ENCODE peak calls at places on chromosomes 5 and 9, in eight cellular contexts. I, K, A, L, S, C, T and O are unnamed samples.

GRCh38 chr5:126594077-126594476 is 942 bp downstream of the ALDH7A1 start:
- DNase-seq in L (no peak), T (peak), S (no peak), K (no peak), A (no peak), I (peak), C (no peak), O (peak)

GRCh38 chr5:151885138-151885908 is 39.3 kb downstream of the GLRA1 start:
- DNase-seq in L (no peak), T (no peak), K (no peak), S (no peak), C (no peak), I (no peak), A (no peak), O (no peak)

GRCh38 chr9:89996717-89997116 is 391.9 kb downstream of the GADD45G start:
- DNase-seq in T (no peak), I (no peak), K (no peak), L (peak), C (no peak), A (no peak), S (no peak), O (no peak)

GRCh38 chr9:123377211-123377971 is 21.4 kb downstream of the CRB2 start:
- DNase-seq in K (no peak), C (no peak), L (peak), T (no peak), I (peak), A (no peak), S (no peak), O (no peak)

GRCh38 chr5:36646507-36647023 is 40.2 kb downstream of the SLC1A3 start:
- DNase-seq in C (no peak), L (no peak), I (peak), K (no peak), A (peak), T (no peak), S (no peak), O (no peak)

GRCh38 chr5:97142521-97143254 is at the start of gene LIX1:
- DNase-seq in K (peak), L (no peak), S (no peak), I (peak), C (no peak), A (no peak), T (peak), O (peak)

GRCh38 chr5:9712506-9713285 is 82.5 kb upstream of the TAS2R1 start:
- DNase-seq in L (no peak), C (no peak), T (peak), I (peak), S (peak), A (peak), K (peak), O (peak)

GRCh38 chr5:175884214-175884613 is 12.8 kb downstream of the CPLX2 start:
- DNase-seq in S (no peak), T (no peak), K (no peak), L (no peak), A (no peak), I (no peak), C (no peak), O (no peak)

GRCh38 chr9:85401998-85402397 is 339.8 kb downstream of the AGTPBP1 start:
- DNase-seq in K (no peak), A (peak), T (peak), L (no peak), S (no peak), C (no peak), I (peak), O (no peak)

GRCh38 chr5:63555874-63556273 is 406.4 kb downstream of the HTR1A start:
- DNase-seq in S (no peak), K (no peak), C (no peak), L (no peak), T (no peak), I (no peak), A (no peak), O (no peak)

GRCh38 chr9:124839612-124840299 is 13.5 kb upstream of the WDR38 start:
- DNase-seq in I (no peak), S (no peak), C (no peak), T (no peak), A (no peak), K (no peak), L (no peak), O (peak)

GRCh38 chr5:138110266-138110963 is 26.6 kb downstream of the WNT8A start:
- DNase-seq in S (no peak), I (peak), A (no peak), C (no peak), L (no peak), K (no peak), T (no peak), O (no peak)

GRCh38 chr5:115831163-115831768 is 10.1 kb downstream of the ATG12 start:
- DNase-seq in K (no peak), L (no peak), C (no peak), I (peak), A (no peak), S (no peak), T (peak), O (peak)

GRCh38 chr9:130117376-130117775 is 54.8 kb upstream of the NCS1 start:
- DNase-seq in C (no peak), L (no peak), T (no peak), S (no peak), I (no peak), K (no peak), A (no peak), O (no peak)

GRCh38 chr5:118614701-118615475 is 373.5 kb downstream of the DTWD2 start:
- DNase-seq in I (no peak), C (no peak), K (no peak), T (no peak), L (no peak), S (no peak), A (no peak), O (no peak)

GRCh38 chr9:134534661-134535080 is 106.9 kb upstream of the COL5A1 start:
- DNase-seq in I (peak), S (no peak), T (no peak), L (no peak), A (no peak), K (no peak), C (no peak), O (no peak)

GRCh38 chr9:97767891-97768290 is 70.8 kb upstream of the XPA start:
- DNase-seq in S (no peak), C (no peak), K (no peak), T (peak), I (peak), L (no peak), A (no peak), O (no peak)

GRCh38 chr9:16360247-16360646 is 510.2 kb downstream of the BNC2 start:
- DNase-seq in L (no peak), T (no peak), C (no peak), S (no peak), K (no peak), A (no peak), I (no peak), O (no peak)

GRCh38 chr5:67643531-67643930 is 446.9 kb upstream of the CD180 start:
- DNase-seq in T (peak), C (no peak), K (no peak), I (peak), L (no peak), A (no peak), S (no peak), O (peak)

GRCh38 chr5:67644221-67644920 is 447.8 kb upstream of the CD180 start:
- DNase-seq in I (no peak), T (no peak), A (no peak), L (no peak), S (no peak), K (no peak), C (no peak), O (no peak)

GRCh38 chr5:67652212-67652611 is 455.6 kb upstream of the CD180 start:
- DNase-seq in I (no peak), L (no peak), A (no peak), C (no peak), S (no peak), K (no peak), T (no peak), O (no peak)

GRCh38 chr5:67647772-67648171 is 451.2 kb upstream of the CD180 start:
- DNase-seq in C (no peak), L (no peak), I (no peak), A (no peak), K (no peak), T (no peak), S (no peak), O (no peak)

DNA sequence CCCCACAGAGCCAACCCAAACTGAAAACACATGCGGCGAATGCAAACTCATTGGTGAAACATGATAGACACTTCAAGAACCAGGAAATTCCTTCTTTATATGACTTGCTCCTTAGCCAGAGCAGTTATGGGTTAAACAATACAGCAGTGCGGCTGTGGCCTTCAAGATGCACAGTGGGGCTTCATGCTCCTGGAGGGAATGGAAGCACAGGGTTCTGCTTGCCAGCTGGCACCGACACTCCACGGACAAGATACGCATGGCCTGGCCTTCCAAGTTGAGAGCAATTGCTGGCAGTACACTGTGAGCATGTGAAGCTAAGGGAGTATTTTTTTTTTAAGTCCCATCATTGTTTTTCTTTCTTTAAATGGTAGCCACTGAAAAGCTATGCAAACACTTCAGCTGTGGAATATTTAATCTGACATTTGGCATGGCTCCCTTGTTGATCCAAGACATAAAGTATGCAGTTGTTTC is 451.6 kb upstream of the CD180 start:
- DNase-seq in I (peak), K (no peak), T (peak), A (peak), S (peak), L (peak), C (peak), O (peak)
- H3K4me3 ChIP-seq in I (no peak), K (no peak), T (no peak), A (no peak), S (no peak), L (no peak), C (no peak), O (peak)

DNA sequence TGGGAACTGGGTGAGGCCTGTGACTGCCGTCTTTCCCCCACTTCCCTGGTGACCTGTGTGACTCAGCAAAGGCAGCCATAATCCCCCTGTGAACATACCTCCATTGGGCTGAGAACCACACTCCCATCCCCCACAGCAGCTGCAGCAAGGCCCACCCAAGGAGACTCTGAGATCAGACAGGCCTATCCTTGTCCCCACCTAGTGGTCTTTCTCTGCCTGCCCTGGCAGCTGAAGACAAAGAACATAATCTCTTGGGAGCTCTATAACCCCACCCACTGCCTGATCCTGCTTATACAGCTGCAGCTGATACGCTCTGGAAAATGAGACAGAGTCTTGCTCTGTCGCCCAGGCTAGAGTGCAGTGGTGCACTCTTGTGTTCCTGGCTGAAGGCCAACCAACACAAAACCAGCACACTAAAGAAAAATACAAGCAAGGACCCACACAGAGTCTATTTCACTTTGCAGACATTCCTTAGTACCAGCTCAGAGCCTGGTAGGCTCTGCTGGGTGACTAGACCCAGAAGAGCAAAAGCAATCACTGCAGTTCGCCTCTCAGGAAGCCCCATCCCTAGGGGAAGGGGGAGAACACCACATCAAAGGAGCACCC is 106.7 kb downstream of the MCTP1 start:
- DNase-seq in I (peak), T (no peak), L (no peak), S (no peak), K (peak), A (no peak), C (no peak), O (peak)
- H3K4me3 ChIP-seq in I (no peak), T (no peak), L (no peak), S (no peak), K (no peak), A (no peak), C (no peak), O (no peak)

GRCh38 chr5:111680737-111681413 is 76.1 kb downstream of the NREP start:
- DNase-seq in T (peak), C (peak), A (peak), I (peak), S (peak), L (peak), K (peak), O (peak)
- H3K4me3 ChIP-seq in T (no peak), C (no peak), A (no peak), I (no peak), S (no peak), L (no peak), K (no peak), O (no peak)

GRCh38 chr9:121271368-121272351 is 3.7 kb downstream of the GSN start:
- DNase-seq in C (peak), S (peak), K (no peak), L (no peak), I (peak), A (peak), T (peak), O (peak)
- H3K4me3 ChIP-seq in C (no peak), S (peak), K (no peak), L (peak), I (peak), A (peak), T (peak), O (peak)

GRCh38 chr5:59037041-59037440 is 454.2 kb downstream of the RAB3C start:
- DNase-seq in L (no peak), A (no peak), C (no peak), T (no peak), K (no peak), I (no peak), S (no peak), O (peak)

GRCh38 chr5:59039003-59039295 is 456.1 kb downstream of the RAB3C start:
- DNase-seq in S (no peak), A (no peak), T (no peak), I (no peak), K (no peak), C (no peak), L (no peak), O (peak)

GRCh38 chr5:59038169-59039002 is 455.5 kb downstream of the RAB3C start:
- DNase-seq in S (no peak), A (no peak), K (no peak), T (peak), C (no peak), I (no peak), L (no peak), O (peak)

GRCh38 chr5:59036274-59036961 is 453.5 kb downstream of the RAB3C start:
- DNase-seq in T (peak), A (peak), S (peak), L (no peak), K (peak), I (peak), C (peak), O (peak)

DNA sequence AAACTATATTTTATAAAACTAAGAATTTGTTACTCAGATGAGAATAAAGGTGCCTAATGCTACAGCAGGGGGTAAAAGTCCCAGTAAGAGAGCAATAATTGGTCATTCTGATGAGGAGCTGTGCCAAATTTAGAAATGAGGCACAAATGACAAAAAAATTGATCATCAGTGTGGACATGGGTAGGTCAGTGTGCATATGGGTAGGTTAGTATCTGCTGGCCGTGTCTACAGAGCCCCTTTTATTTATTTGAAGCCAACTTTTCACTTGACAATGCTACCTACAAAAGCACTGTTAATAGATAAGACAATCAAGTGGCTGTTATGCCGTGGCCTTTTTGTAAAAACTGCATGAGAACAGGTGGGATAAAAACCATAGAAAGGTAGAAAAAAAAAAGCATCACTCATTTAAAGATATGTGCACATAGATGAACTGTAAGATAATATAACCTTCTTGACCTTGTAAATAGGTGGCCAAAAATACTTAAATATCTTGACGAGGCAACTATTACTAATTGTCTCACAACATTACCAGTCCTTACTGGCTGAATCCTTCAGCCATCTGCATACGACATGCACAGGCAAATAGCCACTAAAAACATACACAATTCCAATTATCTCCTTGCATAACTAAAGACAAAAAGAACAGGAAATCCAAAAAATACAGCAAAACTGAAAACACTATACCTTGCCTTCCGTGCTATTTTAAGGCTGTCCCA is 454.7 kb downstream of the RAB3C start:
- DNase-seq in C (no peak), A (no peak), K (no peak), S (no peak), L (no peak), T (no peak), I (no peak), O (peak)
- H3K4me3 ChIP-seq in C (peak), A (peak), K (peak), S (peak), L (peak), T (peak), I (peak), O (peak)

GRCh38 chr5:88675758-88676636 is 207.0 kb downstream of the MEF2C start:
- DNase-seq in K (no peak), L (no peak), I (peak), S (no peak), T (peak), C (no peak), A (no peak), O (no peak)
- H3K4me3 ChIP-seq in K (peak), L (peak), I (peak), S (no peak), T (peak), C (no peak), A (peak), O (peak)

GRCh38 chr5:54470677-54471076 is 15.2 kb downstream of the HSPB3 start:
- DNase-seq in A (peak), T (peak), S (no peak), C (no peak), K (no peak), L (no peak), I (peak), O (peak)

GRCh38 chr5:54471398-54471797 is 15.9 kb downstream of the HSPB3 start:
- DNase-seq in T (no peak), K (no peak), A (no peak), L (no peak), I (no peak), S (no peak), C (no peak), O (no peak)

GRCh38 chr5:54469655-54470054 is 14.2 kb downstream of the HSPB3 start:
- DNase-seq in C (no peak), L (no peak), T (peak), I (no peak), K (no peak), A (no peak), S (no peak), O (peak)

DNA sequence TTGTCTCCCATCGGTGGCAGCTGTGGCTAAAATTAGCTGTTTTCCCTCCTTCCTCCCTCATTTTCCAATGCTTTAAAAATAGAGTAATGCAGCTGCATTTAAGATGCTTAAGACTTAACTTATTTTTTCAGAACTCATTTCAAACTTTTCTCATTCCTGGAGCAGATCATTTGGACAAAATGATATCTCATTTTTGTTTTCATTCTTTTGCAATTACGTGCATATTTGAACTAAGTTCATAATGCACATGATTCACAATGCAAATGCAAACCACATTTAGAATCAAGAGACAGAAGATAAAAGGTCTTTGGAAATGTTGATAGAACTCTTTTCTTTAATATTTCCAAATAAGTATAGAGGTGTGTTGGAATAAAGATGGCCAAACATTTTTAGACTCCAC is 14.7 kb downstream of the HSPB3 start:
- DNase-seq in S (peak), T (peak), L (no peak), I (peak), K (no peak), A (no peak), C (no peak), O (peak)
- H3K4me3 ChIP-seq in S (peak), T (peak), L (no peak), I (peak), K (no peak), A (peak), C (no peak), O (peak)